ENCODE peak calls at places on chromosomes 13 and 19, in seven cellular contexts. F is AG10803, N is AG04450, Q is cardiac muscle cell, D is Peyer's patch, C is SK-N-SH, E is tibial artery. A is an unnamed sample.

GRCh38 chr19:10603084-10603872 is 16.2 kb upstream of the AP1M2 start:
- DNase-seq in E (peak), N (no peak), D (peak), F (peak), Q (peak), C (peak), A (peak)

GRCh38 chr19:30666301-30666803 is 294.2 kb downstream of the ZNF536 start:
- DNase-seq in D (no peak), E (peak), F (peak), Q (peak), N (no peak), C (peak), A (peak)

GRCh38 chr19:16584825-16585801 is 12.9 kb upstream of the SLC35E1 start:
- DNase-seq in D (no peak), C (no peak), N (no peak), Q (no peak), E (no peak), F (no peak), A (no peak)

GRCh38 chr13:21231426-21231945 is 55.0 kb downstream of the MRPL57 start:
- DNase-seq in N (no peak), Q (no peak), E (no peak), C (peak), F (no peak), D (no peak), A (peak)

GRCh38 chr19:34962281-34962944 is 1.6 kb downstream of the ZNF792 start:
- DNase-seq in D (no peak), F (no peak), N (no peak), Q (no peak), C (peak), E (no peak), A (peak)

GRCh38 chr19:36876993-36877938 is 26.6 kb downstream of the ZNF345 start:
- DNase-seq in N (no peak), E (no peak), C (no peak), F (no peak), D (no peak), Q (no peak), A (no peak)

GRCh38 chr13:66933527-66933926 is 296.6 kb downstream of the PCDH9 start:
- DNase-seq in C (no peak), F (no peak), D (no peak), E (no peak), Q (no peak), N (no peak), A (no peak)

GRCh38 chr13:73958657-73959397 is 175.4 kb downstream of the KLF12 start:
- DNase-seq in C (no peak), F (no peak), E (no peak), D (no peak), Q (no peak), N (no peak), A (no peak)

GRCh38 chr13:27379694-27380596 is 44.5 kb upstream of the GTF3A start:
- DNase-seq in E (peak), N (no peak), C (peak), Q (peak), F (peak), D (peak), A (peak)

GRCh38 chr19:7434391-7434790 is 54.4 kb downstream of the PEX11G start:
- DNase-seq in Q (no peak), C (no peak), F (no peak), E (no peak), D (no peak), N (no peak), A (no peak)

GRCh38 chr13:37602743-37603381 is 4.3 kb upstream of the POSTN start:
- DNase-seq in N (no peak), D (no peak), C (peak), E (no peak), Q (peak), F (peak), A (no peak)

GRCh38 chr13:80664930-80665329 is 324.0 kb upstream of the SPRY2 start:
- DNase-seq in E (no peak), D (no peak), C (no peak), Q (no peak), N (no peak), F (no peak), A (no peak)

GRCh38 chr13:106105153-106105552 is 430.3 kb downstream of the EFNB2 start:
- DNase-seq in C (no peak), N (no peak), E (no peak), D (no peak), Q (no peak), F (peak), A (no peak)

GRCh38 chr19:3343619-3344502 is 22.5 kb upstream of the NFIC start:
- DNase-seq in N (no peak), Q (no peak), C (peak), D (peak), F (peak), E (peak), A (peak)

GRCh38 chr13:41955605-41956004 is 5.3 kb downstream of the VWA8 start:
- DNase-seq in N (no peak), Q (no peak), C (no peak), F (no peak), E (no peak), D (no peak), A (no peak)

GRCh38 chr13:75533866-75534265 is 3.8 kb downstream of the COMMD6 start:
- DNase-seq in N (no peak), E (no peak), C (no peak), D (no peak), F (no peak), Q (no peak), A (no peak)

GRCh38 chr13:74450525-74450845 is 316.3 kb upstream of the KLF12 start:
- DNase-seq in C (no peak), Q (no peak), N (no peak), D (no peak), E (no peak), F (no peak), A (no peak)

GRCh38 chr19:11355160-11356073 is at the start of gene PLPPR2:
- DNase-seq in D (peak), N (peak), C (peak), Q (peak), E (peak), F (peak), A (peak)

GRCh38 chr19:56114051-56114694 is 6.9 kb downstream of the ZNF787 start:
- DNase-seq in Q (no peak), C (no peak), D (no peak), E (no peak), N (no peak), F (no peak), A (no peak)

GRCh38 chr13:43785166-43785680 is 1.5 kb downstream of the ENOX1 start:
- DNase-seq in Q (no peak), E (no peak), N (no peak), D (no peak), F (no peak), C (no peak), A (no peak)

GRCh38 chr19:21430674-21431073 is 33.7 kb downstream of the ZNF493 start:
- DNase-seq in Q (no peak), D (no peak), N (no peak), F (no peak), C (no peak), E (no peak), A (no peak)
- H3K4me3 ChIP-seq in Q (no peak), D (no peak), N (no peak), F (no peak), C (no peak), E (no peak), A (no peak)

GRCh38 chr13:78638216-78638615 is 20.7 kb downstream of the OBI1 start:
- DNase-seq in F (no peak), E (no peak), D (no peak), Q (no peak), C (no peak), N (no peak), A (no peak)
- H3K4me3 ChIP-seq in F (no peak), E (no peak), D (no peak), Q (no peak), C (no peak), N (no peak), A (no peak)

GRCh38 chr13:99909097-99909835 is 62.3 kb downstream of the ZIC5 start:
- DNase-seq in N (no peak), C (no peak), E (no peak), Q (no peak), D (no peak), F (no peak), A (no peak)

GRCh38 chr13:99911069-99911964 is 60.2 kb downstream of the ZIC5 start:
- DNase-seq in E (no peak), Q (no peak), N (no peak), D (no peak), C (no peak), F (no peak), A (no peak)

GRCh38 chr13:99908129-99908805 is 63.3 kb downstream of the ZIC5 start:
- DNase-seq in D (no peak), Q (no peak), C (no peak), F (no peak), N (no peak), E (no peak), A (no peak)

GRCh38 chr13:99911965-99912566 is 59.5 kb downstream of the ZIC5 start:
- DNase-seq in C (no peak), E (no peak), N (no peak), F (no peak), D (no peak), Q (no peak), A (no peak)

DNA sequence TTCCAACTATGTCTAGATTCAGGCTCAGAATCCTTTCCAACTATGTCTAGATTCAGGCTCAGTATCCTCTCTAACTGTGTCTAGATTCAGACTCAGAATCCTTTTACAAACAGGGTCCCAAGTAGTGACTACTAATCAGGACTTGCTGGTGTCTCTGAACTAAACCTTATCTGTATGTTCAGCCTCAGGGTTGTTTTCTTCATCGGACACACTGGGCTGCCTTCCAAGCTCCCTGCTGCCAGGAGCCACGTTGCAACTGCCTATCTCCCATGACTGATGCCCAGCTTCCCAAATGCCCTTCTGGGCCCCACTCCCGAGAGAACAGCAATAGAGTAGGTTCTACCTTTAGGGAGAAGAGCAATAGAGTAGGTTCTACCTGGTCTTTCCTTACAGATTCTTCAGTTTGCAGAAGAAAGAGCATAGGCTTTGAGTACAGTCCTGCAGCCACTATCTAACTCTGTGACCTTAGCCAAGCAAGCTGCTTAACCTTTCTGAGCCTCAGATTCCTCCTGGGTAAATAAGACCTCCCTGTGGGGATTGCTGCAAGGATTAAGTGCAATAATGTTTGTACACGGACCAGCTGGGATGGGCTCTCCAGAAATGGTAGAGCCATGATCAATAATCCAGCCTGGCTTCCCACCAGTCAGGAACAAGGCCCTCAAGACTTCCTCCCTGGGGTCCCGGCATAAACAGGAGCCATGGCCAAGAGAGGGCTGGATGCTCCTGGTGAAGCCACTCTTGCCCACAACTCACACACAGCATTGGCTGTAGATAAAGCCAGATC is 61.5 kb downstream of the ZIC5 start:
- DNase-seq in D (no peak), Q (no peak), E (no peak), N (no peak), F (no peak), C (no peak), A (no peak)
- H3K4me3 ChIP-seq in D (no peak), Q (no peak), E (no peak), N (no peak), F (no peak), C (no peak), A (no peak)

GRCh38 chr19:38662508-38663155 is 15.2 kb downstream of the ACTN4 start:
- DNase-seq in N (no peak), C (no peak), Q (no peak), D (no peak), E (no peak), F (no peak), A (no peak)
- H3K4me3 ChIP-seq in N (no peak), C (no peak), Q (no peak), D (no peak), E (peak), F (no peak), A (no peak)

GRCh38 chr13:52034616-52035226 is 10.2 kb downstream of the UTP14C start:
- DNase-seq in N (no peak), E (no peak), F (no peak), D (no peak), Q (no peak), C (no peak), A (no peak)
- H3K4me3 ChIP-seq in N (no peak), E (no peak), F (no peak), D (no peak), Q (no peak), C (no peak), A (no peak)

DNA sequence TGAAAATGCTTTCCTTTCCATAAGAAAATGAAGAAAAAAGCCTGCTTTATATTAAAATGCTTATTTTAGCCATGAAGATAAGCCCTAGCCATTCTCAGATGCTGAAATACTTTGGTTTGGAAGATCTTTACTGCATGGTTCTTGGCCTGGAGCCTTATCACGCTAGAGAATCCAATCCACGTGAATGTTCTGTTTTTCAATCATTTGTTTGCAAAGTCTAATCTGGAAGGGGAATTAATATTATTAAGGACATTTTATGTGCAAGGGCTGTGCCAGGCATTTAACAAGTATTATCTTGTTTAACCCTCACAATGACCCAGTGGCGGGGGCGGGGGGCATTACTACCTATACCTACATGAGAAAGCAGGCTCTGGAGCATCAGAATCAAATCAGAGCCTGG is 132.0 kb downstream of the DLEU7 start:
- DNase-seq in C (peak), D (no peak), Q (no peak), F (no peak), E (no peak), N (no peak), A (no peak)
- H3K4me3 ChIP-seq in C (no peak), D (no peak), Q (no peak), F (no peak), E (no peak), N (no peak), A (no peak)

GRCh38 chr19:51571599-51571998 is 516 bp downstream of the ZNF175 start:
- DNase-seq in N (no peak), E (no peak), C (peak), Q (no peak), D (no peak), F (no peak), A (no peak)

GRCh38 chr19:51570962-51571575 is at the start of gene ZNF175:
- DNase-seq in C (peak), N (peak), D (peak), Q (peak), F (peak), E (peak), A (peak)

GRCh38 chr19:51573331-51573730 is 2.2 kb downstream of the ZNF175 start:
- DNase-seq in F (no peak), C (no peak), E (no peak), D (no peak), Q (no peak), N (no peak), A (no peak)

GRCh38 chr19:51572908-51573307 is 1.8 kb downstream of the ZNF175 start:
- DNase-seq in Q (no peak), C (no peak), E (no peak), F (peak), D (no peak), N (peak), A (no peak)

DNA sequence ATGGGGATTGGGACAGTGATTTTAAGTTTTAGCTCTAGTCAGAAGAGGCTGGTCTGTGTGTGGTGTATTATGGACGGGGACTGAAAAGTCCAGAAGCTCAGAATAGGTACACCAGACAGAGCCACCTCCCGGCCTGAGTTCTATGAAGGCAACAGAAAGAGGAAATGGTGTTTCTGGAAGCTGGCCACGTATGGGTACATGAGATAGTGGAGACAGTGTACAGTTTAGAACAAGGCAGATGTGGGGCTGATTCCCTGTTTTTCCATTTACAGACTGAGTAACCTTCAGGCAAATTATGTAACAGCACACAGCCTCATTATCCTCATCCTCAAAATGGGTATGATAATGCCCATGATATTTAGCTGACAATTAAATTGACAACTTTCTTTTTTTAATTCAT is 1.3 kb downstream of the ZNF175 start:
- DNase-seq in C (no peak), D (peak), E (no peak), Q (no peak), N (no peak), F (peak), A (no peak)
- H3K4me3 ChIP-seq in C (peak), D (peak), E (peak), Q (no peak), N (peak), F (peak), A (peak)

DNA sequence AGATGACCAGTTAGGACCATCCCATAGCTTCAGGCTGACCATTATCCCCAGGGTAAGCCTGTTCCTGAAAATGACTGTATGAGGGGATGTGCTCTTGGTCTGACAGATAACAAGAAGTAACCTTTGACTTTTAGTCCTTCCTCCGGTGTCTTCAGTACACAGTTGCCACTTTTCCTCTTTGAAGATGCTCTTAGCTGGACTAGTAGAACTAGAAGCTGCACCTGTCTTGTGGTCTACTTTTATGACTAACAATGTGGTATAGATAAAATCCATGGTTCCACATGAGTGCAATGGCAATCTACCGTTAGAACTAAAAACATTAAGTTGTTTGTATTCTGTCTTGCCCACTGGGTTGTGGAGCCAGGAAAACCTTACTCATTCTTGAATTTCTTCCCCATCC is 5.9 kb upstream of the RUBCNL start:
- DNase-seq in D (no peak), F (no peak), E (no peak), Q (no peak), C (no peak), N (no peak), A (peak)
- H3K4me3 ChIP-seq in D (no peak), F (no peak), E (no peak), Q (no peak), C (no peak), N (no peak), A (no peak)

A was measured in DND-41.